ENCODE peak calls at places on chromosomes 3 and 15, in six cellular contexts. K is LoVo, H is HFF-Myc, L is GM03348, Z is RWPE2, X is psoas muscle. A is an unnamed sample.

GRCh38 chr3:5239602-5240001 is 52.1 kb downstream of the EDEM1 start:
- DNase-seq in K (no peak), X (no peak), L (peak; percentile 26), Z (no peak), H (no peak), A (peak; percentile 65)

GRCh38 chr3:134375542-134376384 is 1.5 kb upstream of the AMOTL2 start:
- DNase-seq in Z (no peak), K (no peak), H (no peak), L (no peak), X (no peak), A (no peak)

GRCh38 chr15:52184721-52185120 is 6.5 kb downstream of the GNB5 start:
- DNase-seq in Z (no peak), L (no peak), X (no peak), H (no peak), K (no peak), A (no peak)

GRCh38 chr3:110905096-110905495 is 166.5 kb upstream of the NECTIN3 start:
- DNase-seq in L (no peak), K (no peak), Z (no peak), X (no peak), H (no peak), A (no peak)

GRCh38 chr3:110456001-110456400 is 615.6 kb upstream of the NECTIN3 start:
- DNase-seq in L (no peak), H (no peak), X (no peak), Z (no peak), K (no peak), A (no peak)

GRCh38 chr3:140508545-140508944 is 169.3 kb upstream of the TRIM42 start:
- DNase-seq in L (no peak), H (no peak), X (no peak), K (no peak), Z (no peak), A (no peak)

GRCh38 chr3:183350164-183350563 is 78.3 kb downstream of the MCF2L2 start:
- DNase-seq in H (no peak), L (no peak), X (no peak), Z (no peak), K (no peak), A (no peak)

GRCh38 chr3:3701949-3702348 is 97.3 kb upstream of the LRRN1 start:
- DNase-seq in K (no peak), X (no peak), Z (no peak), H (no peak), L (no peak), A (no peak)

GRCh38 chr3:156642750-156643728 is 31.4 kb upstream of the TIPARP start:
- DNase-seq in Z (no peak), X (no peak), H (no peak), L (peak; percentile 19), K (no peak), A (peak; percentile 16)

GRCh38 chr15:91566116-91566515 is 287.4 kb upstream of the SLCO3A1 start:
- DNase-seq in H (no peak), Z (no peak), X (no peak), L (no peak), K (no peak), A (no peak)

GRCh38 chr15:74835312-74835823 is 7.6 kb downstream of the ULK3 start:
- DNase-seq in Z (no peak), H (no peak), K (peak; percentile 42), X (peak; percentile 80), L (peak; percentile 85), A (peak; percentile 69)

GRCh38 chr15:74616020-74616939 is 644 bp downstream of the CLK3 start:
- DNase-seq in X (peak; percentile 87), H (no peak), L (peak; percentile 75), Z (no peak), K (peak; percentile 62), A (peak; percentile 77)

GRCh38 chr15:78209646-78210348 is 24.6 kb downstream of the ACSBG1 start:
- DNase-seq in L (no peak), Z (peak; percentile 56), H (no peak), K (no peak), X (no peak), A (no peak)

GRCh38 chr15:71109890-71110289 is 5.4 kb upstream of the THSD4 start:
- DNase-seq in H (no peak), L (no peak), K (no peak), Z (no peak), X (no peak), A (no peak)

GRCh38 chr15:89457086-89457485 is 39.3 kb downstream of the RHCG start:
- DNase-seq in H (no peak), L (no peak), K (no peak), X (no peak), Z (no peak), A (peak; percentile 28)

GRCh38 chr3:37941608-37942540 is 48.7 kb upstream of the VILL start:
- DNase-seq in H (no peak), L (no peak), X (no peak), K (peak; percentile 75), Z (no peak), A (no peak)

GRCh38 chr15:61228025-61228901 is 839 bp downstream of the RORA start:
- DNase-seq in Z (no peak), X (peak; percentile 59), K (no peak), H (no peak), L (peak; percentile 42), A (peak; percentile 51)

GRCh38 chr15:76470691-76471090 is 134.1 kb downstream of the ISL2 start:
- DNase-seq in Z (no peak), X (no peak), L (peak; percentile 44), K (no peak), H (no peak), A (peak; percentile 86)

GRCh38 chr3:123620338-123620737 is 35.5 kb upstream of the HACD2 start:
- DNase-seq in K (no peak), Z (no peak), X (no peak), L (no peak), H (no peak), A (no peak)

GRCh38 chr3:133491481-133492059 is 81.9 kb upstream of the CDV3 start:
- DNase-seq in H (no peak), X (no peak), L (no peak), K (no peak), Z (no peak), A (no peak)

GRCh38 chr3:25944328-25944727 is 154.4 kb downstream of the OXSM start:
- DNase-seq in H (no peak), X (no peak), L (no peak), Z (no peak), K (no peak), A (no peak)

GRCh38 chr3:98755601-98756000 is 7.5 kb upstream of the ST3GAL6 start:
- DNase-seq in L (no peak), K (no peak), H (no peak), Z (no peak), X (no peak), A (no peak)

GRCh38 chr3:187567026-187567425 is 103.2 kb downstream of the SST start:
- DNase-seq in X (no peak), L (peak; percentile 68), H (no peak), K (no peak), Z (no peak), A (peak; percentile 51)

GRCh38 chr3:143808999-143809700 is 39.1 kb downstream of the SLC9A9 start:
- DNase-seq in X (no peak), K (no peak), L (peak; percentile 51), H (no peak), Z (no peak), A (peak; percentile 52)

GRCh38 chr3:143182861-143183667 is 63.5 kb downstream of the CHST2 start:
- DNase-seq in Z (no peak), H (no peak), L (no peak), K (no peak), X (no peak), A (no peak)

GRCh38 chr15:50881121-50882048 is 27.1 kb upstream of the AP4E1 start:
- DNase-seq in Z (no peak), K (no peak), H (no peak), X (no peak), L (no peak), A (no peak)

GRCh38 chr3:129794319-129795201 is 99.0 kb downstream of the TMCC1 start:
- DNase-seq in H (no peak), L (peak; percentile 19), X (peak; percentile 52), Z (peak; percentile 95), K (peak; percentile 95), A (peak; percentile 84)

GRCh38 chr15:98428253-98428989 is 219.9 kb upstream of the IGF1R start:
- DNase-seq in H (peak; percentile 17), L (peak; percentile 94), K (peak; percentile 68), Z (no peak), X (peak; percentile 83), A (peak; percentile 85)

GRCh38 chr3:62940763-62941632 is 65.8 kb upstream of the CADPS start:
- DNase-seq in K (peak; percentile 47), Z (no peak), L (peak; percentile 13), X (no peak), H (no peak), A (peak; percentile 49)

GRCh38 chr3:64685331-64685799 is 2.4 kb downstream of the ADAMTS9 start:
- DNase-seq in H (no peak), Z (no peak), L (peak; percentile 31), X (no peak), K (no peak), A (no peak)

GRCh38 chr15:99409097-99409473 is 156.7 kb upstream of the MEF2A start:
- DNase-seq in K (peak; percentile 12), Z (peak; percentile 76), L (peak; percentile 86), H (no peak), X (peak; percentile 85), A (peak; percentile 46)

GRCh38 chr3:127669541-127670228 is 3.1 kb upstream of the ABTB1 start:
- DNase-seq in Z (no peak), H (no peak), K (no peak), X (no peak), L (no peak), A (no peak)

A was measured in astrocyte of the hippocampus.